ENCODE peak calls at places on chromosomes 13 and 19, in seven cellular contexts. One of them, this sample, is unnamed.

GRCh38 chr13:34942732-34943674 is 933 bp downstream of the NBEA start:
- DNase-seq in uterus: peak; percentile 18
- DNase-seq in aorta: peak; percentile 74
- DNase-seq in DND-41: peak; percentile 4
- DNase-seq in CD8-positive, alpha-beta T cell: no peak
- DNase-seq in GM23248: peak; percentile 36
- DNase-seq in cardiac muscle cell: peak; percentile 5
- DNase-seq in this sample: peak; percentile 4

GRCh38 chr13:34107814-34108213 is 289.9 kb downstream of the RFC3 start:
- DNase-seq in uterus: no peak
- DNase-seq in aorta: no peak
- DNase-seq in DND-41: no peak
- DNase-seq in CD8-positive, alpha-beta T cell: no peak
- DNase-seq in GM23248: peak; percentile 49
- DNase-seq in cardiac muscle cell: peak; percentile 37
- DNase-seq in this sample: no peak

GRCh38 chr13:94228781-94229180 is 250.7 kb downstream of the DCT start:
- DNase-seq in uterus: no peak
- DNase-seq in aorta: no peak
- DNase-seq in DND-41: no peak
- DNase-seq in CD8-positive, alpha-beta T cell: no peak
- DNase-seq in GM23248: no peak
- DNase-seq in cardiac muscle cell: peak; percentile 78
- DNase-seq in this sample: no peak

GRCh38 chr19:56109216-56109615 is 11.9 kb downstream of the ZNF787 start:
- DNase-seq in uterus: no peak
- DNase-seq in aorta: no peak
- DNase-seq in DND-41: no peak
- DNase-seq in CD8-positive, alpha-beta T cell: no peak
- DNase-seq in GM23248: peak; percentile 51
- DNase-seq in cardiac muscle cell: peak; percentile 54
- DNase-seq in this sample: no peak

GRCh38 chr13:72132065-72132464 is 265.1 kb upstream of the DACH1 start:
- DNase-seq in uterus: no peak
- DNase-seq in aorta: no peak
- DNase-seq in DND-41: no peak
- DNase-seq in CD8-positive, alpha-beta T cell: no peak
- DNase-seq in GM23248: no peak
- DNase-seq in cardiac muscle cell: no peak
- DNase-seq in this sample: no peak

GRCh38 chr13:41273806-41274441 is 10.5 kb upstream of the MTRF1 start:
- DNase-seq in uterus: no peak
- DNase-seq in aorta: no peak
- DNase-seq in DND-41: no peak
- DNase-seq in CD8-positive, alpha-beta T cell: no peak
- DNase-seq in GM23248: no peak
- DNase-seq in cardiac muscle cell: no peak
- DNase-seq in this sample: no peak

GRCh38 chr19:679418-680286 is 3.5 kb downstream of the FSTL3 start:
- DNase-seq in uterus: peak; percentile 81
- DNase-seq in aorta: peak; percentile 93
- DNase-seq in DND-41: peak; percentile 61
- DNase-seq in CD8-positive, alpha-beta T cell: no peak
- DNase-seq in GM23248: peak; percentile 90
- DNase-seq in cardiac muscle cell: peak; percentile 89
- DNase-seq in this sample: no peak

GRCh38 chr19:56953411-56953810 is 112.9 kb upstream of the PEG3 start:
- DNase-seq in uterus: no peak
- DNase-seq in aorta: no peak
- DNase-seq in DND-41: no peak
- DNase-seq in CD8-positive, alpha-beta T cell: no peak
- DNase-seq in GM23248: no peak
- DNase-seq in cardiac muscle cell: no peak
- DNase-seq in this sample: no peak

GRCh38 chr13:114047358-114047881 is 73.5 kb upstream of the C13orf46 start:
- DNase-seq in uterus: peak; percentile 61
- DNase-seq in aorta: no peak
- DNase-seq in DND-41: no peak
- DNase-seq in CD8-positive, alpha-beta T cell: no peak
- DNase-seq in GM23248: no peak
- DNase-seq in cardiac muscle cell: no peak
- DNase-seq in this sample: no peak

GRCh38 chr13:30355405-30355741 is 48.0 kb upstream of the KATNAL1 start:
- DNase-seq in uterus: no peak
- DNase-seq in aorta: no peak
- DNase-seq in DND-41: peak; percentile 95
- DNase-seq in CD8-positive, alpha-beta T cell: peak; percentile 30
- DNase-seq in GM23248: no peak
- DNase-seq in cardiac muscle cell: no peak
- DNase-seq in this sample: no peak

GRCh38 chr19:18519962-18520847 is 1.7 kb downstream of the ELL start:
- DNase-seq in uterus: peak; percentile 72
- DNase-seq in aorta: peak; percentile 79
- DNase-seq in DND-41: peak; percentile 67
- DNase-seq in CD8-positive, alpha-beta T cell: peak; percentile 46
- DNase-seq in GM23248: peak; percentile 89
- DNase-seq in cardiac muscle cell: peak; percentile 81
- DNase-seq in this sample: peak; percentile 48

GRCh38 chr19:45972081-45972943 is 1.4 kb downstream of the NOVA2 start:
- DNase-seq in uterus: no peak
- DNase-seq in aorta: no peak
- DNase-seq in DND-41: no peak
- DNase-seq in CD8-positive, alpha-beta T cell: peak; percentile 8
- DNase-seq in GM23248: no peak
- DNase-seq in cardiac muscle cell: no peak
- DNase-seq in this sample: no peak

GRCh38 chr13:105121221-105121620 is 1414.2 kb downstream of the EFNB2 start:
- DNase-seq in uterus: no peak
- DNase-seq in aorta: no peak
- DNase-seq in DND-41: no peak
- DNase-seq in CD8-positive, alpha-beta T cell: no peak
- DNase-seq in GM23248: no peak
- DNase-seq in cardiac muscle cell: no peak
- DNase-seq in this sample: no peak

GRCh38 chr13:39350461-39350881 is 252.5 kb downstream of the LHFPL6 start:
- DNase-seq in uterus: no peak
- DNase-seq in aorta: no peak
- DNase-seq in DND-41: no peak
- DNase-seq in CD8-positive, alpha-beta T cell: no peak
- DNase-seq in GM23248: no peak
- DNase-seq in cardiac muscle cell: peak; percentile 25
- DNase-seq in this sample: no peak

GRCh38 chr19:41939861-41940442 is 11.7 kb upstream of the ERFL start:
- DNase-seq in uterus: no peak
- DNase-seq in aorta: no peak
- DNase-seq in DND-41: no peak
- DNase-seq in CD8-positive, alpha-beta T cell: no peak
- DNase-seq in GM23248: peak; percentile 48
- DNase-seq in cardiac muscle cell: no peak
- DNase-seq in this sample: peak; percentile 32

GRCh38 chr13:105213512-105213911 is 1322.0 kb downstream of the EFNB2 start:
- DNase-seq in uterus: no peak
- DNase-seq in aorta: no peak
- DNase-seq in DND-41: peak; percentile 23
- DNase-seq in CD8-positive, alpha-beta T cell: no peak
- DNase-seq in GM23248: no peak
- DNase-seq in cardiac muscle cell: peak; percentile 7
- DNase-seq in this sample: no peak

GRCh38 chr19:39677931-39678889 is 22.5 kb downstream of the LGALS16 start:
- DNase-seq in uterus: no peak
- DNase-seq in aorta: no peak
- DNase-seq in DND-41: no peak
- DNase-seq in CD8-positive, alpha-beta T cell: no peak
- DNase-seq in GM23248: no peak
- DNase-seq in cardiac muscle cell: no peak
- DNase-seq in this sample: no peak

GRCh38 chr13:76481738-76482137 is 404.5 kb downstream of the KCTD12 start:
- DNase-seq in uterus: no peak
- DNase-seq in aorta: no peak
- DNase-seq in DND-41: no peak
- DNase-seq in CD8-positive, alpha-beta T cell: no peak
- DNase-seq in GM23248: no peak
- DNase-seq in cardiac muscle cell: no peak
- DNase-seq in this sample: no peak

GRCh38 chr19:42345191-42345812 is 19.9 kb downstream of the MEGF8 start:
- DNase-seq in uterus: no peak
- DNase-seq in aorta: no peak
- DNase-seq in DND-41: no peak
- DNase-seq in CD8-positive, alpha-beta T cell: no peak
- DNase-seq in GM23248: peak; percentile 57
- DNase-seq in cardiac muscle cell: peak; percentile 73
- DNase-seq in this sample: no peak

GRCh38 chr19:53389591-53390377 is 5.2 kb upstream of the ZNF765 start:
- DNase-seq in uterus: no peak
- DNase-seq in aorta: no peak
- DNase-seq in DND-41: no peak
- DNase-seq in CD8-positive, alpha-beta T cell: no peak
- DNase-seq in GM23248: no peak
- DNase-seq in cardiac muscle cell: no peak
- DNase-seq in this sample: no peak

GRCh38 chr19:40225440-40226305 is 816 bp downstream of the CCNP start:
- DNase-seq in uterus: no peak
- DNase-seq in aorta: no peak
- DNase-seq in DND-41: no peak
- DNase-seq in CD8-positive, alpha-beta T cell: no peak
- DNase-seq in GM23248: peak; percentile 59
- DNase-seq in cardiac muscle cell: no peak
- DNase-seq in this sample: no peak

GRCh38 chr19:8890260-8890659 is 58.1 kb downstream of the MBD3L1 start:
- DNase-seq in uterus: no peak
- DNase-seq in aorta: no peak
- DNase-seq in DND-41: no peak
- DNase-seq in CD8-positive, alpha-beta T cell: no peak
- DNase-seq in GM23248: no peak
- DNase-seq in cardiac muscle cell: no peak
- DNase-seq in this sample: no peak

GRCh38 chr19:8897106-8897505 is 64.9 kb downstream of the MBD3L1 start:
- DNase-seq in uterus: no peak
- DNase-seq in aorta: no peak
- DNase-seq in DND-41: no peak
- DNase-seq in CD8-positive, alpha-beta T cell: no peak
- DNase-seq in GM23248: no peak
- DNase-seq in cardiac muscle cell: no peak
- DNase-seq in this sample: no peak

GRCh38 chr19:8899356-8899755 is 67.2 kb downstream of the MBD3L1 start:
- DNase-seq in uterus: no peak
- DNase-seq in aorta: no peak
- DNase-seq in DND-41: no peak
- DNase-seq in CD8-positive, alpha-beta T cell: no peak
- DNase-seq in GM23248: no peak
- DNase-seq in cardiac muscle cell: no peak
- DNase-seq in this sample: no peak

DNA sequence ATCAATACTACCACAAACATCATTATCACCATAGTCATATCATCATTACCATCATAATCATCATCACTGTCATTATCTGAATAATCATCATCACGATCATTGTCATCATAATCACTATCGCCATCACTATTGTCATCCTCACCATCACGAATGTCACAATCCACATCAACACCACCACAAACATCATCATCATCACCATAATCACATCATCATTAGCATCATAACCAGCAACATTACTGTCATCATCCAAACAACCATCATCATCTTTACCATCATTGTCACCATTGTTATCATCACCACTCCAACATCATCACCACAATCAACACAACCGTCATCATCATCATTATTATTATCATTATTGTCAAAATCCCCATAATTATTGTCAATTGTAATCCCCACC is 61.2 kb downstream of the MBD3L1 start:
- DNase-seq in uterus: no peak
- DNase-seq in aorta: no peak
- DNase-seq in DND-41: no peak
- DNase-seq in CD8-positive, alpha-beta T cell: no peak
- DNase-seq in GM23248: no peak
- DNase-seq in cardiac muscle cell: no peak
- DNase-seq in this sample: no peak
- H3K9me3 ChIP-seq in uterus: no peaks in the 10 kb centered on the region
- H3K9me3 ChIP-seq in aorta: no peaks in the 10 kb centered on the region
- H3K9me3 ChIP-seq in DND-41: no peaks in the 10 kb centered on the region
- H3K9me3 ChIP-seq in CD8-positive, alpha-beta T cell: no peaks in the 10 kb centered on the region
- H3K9me3 ChIP-seq in GM23248: no peaks in the 10 kb centered on the region
- H3K9me3 ChIP-seq in cardiac muscle cell: no peaks in the 10 kb centered on the region
- H3K9me3 ChIP-seq in this sample: no peaks in the 10 kb centered on the region

DNA sequence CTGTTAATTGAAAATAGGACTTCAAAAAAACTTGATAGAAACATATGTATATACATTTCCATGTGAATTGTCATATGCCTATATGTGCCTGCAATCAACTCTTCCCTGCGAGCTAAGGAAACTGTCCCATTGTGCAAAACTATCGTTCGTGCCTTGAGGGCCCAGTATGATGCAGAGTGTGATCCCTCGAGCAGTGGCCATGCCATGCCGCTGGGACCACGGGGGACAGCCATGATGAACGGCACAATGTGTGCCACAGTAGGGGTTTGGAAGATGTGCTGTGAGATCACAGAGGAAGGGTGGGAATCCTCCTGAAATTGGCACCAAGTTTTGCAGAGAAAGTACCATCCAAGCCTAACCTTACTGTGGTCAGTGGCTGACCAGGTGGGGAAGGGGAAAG is 118.1 kb upstream of the SOX1 start:
- DNase-seq in uterus: no peak
- DNase-seq in aorta: no peak
- DNase-seq in DND-41: no peak
- DNase-seq in CD8-positive, alpha-beta T cell: no peak
- DNase-seq in GM23248: no peak
- DNase-seq in cardiac muscle cell: no peak
- DNase-seq in this sample: no peak
- H3K9me3 ChIP-seq in uterus: no peaks in the 10 kb centered on the region
- H3K9me3 ChIP-seq in aorta: peaks cover 7% of the 10 kb centered on the region
- H3K9me3 ChIP-seq in DND-41: no peaks in the 10 kb centered on the region
- H3K9me3 ChIP-seq in CD8-positive, alpha-beta T cell: no peaks in the 10 kb centered on the region
- H3K9me3 ChIP-seq in GM23248: no peaks in the 10 kb centered on the region
- H3K9me3 ChIP-seq in cardiac muscle cell: no peaks in the 10 kb centered on the region
- H3K9me3 ChIP-seq in this sample: no peaks in the 10 kb centered on the region

GRCh38 chr19:52322429-52322828 is 13.6 kb upstream of the ZNF610 start:
- DNase-seq in uterus: no peak
- DNase-seq in aorta: no peak
- DNase-seq in DND-41: no peak
- DNase-seq in CD8-positive, alpha-beta T cell: no peak
- DNase-seq in GM23248: no peak
- DNase-seq in cardiac muscle cell: no peak
- DNase-seq in this sample: no peak
- H3K9me3 ChIP-seq in uterus: peaks cover 95% of the 10 kb centered on the region
- H3K9me3 ChIP-seq in aorta: peaks cover 21% of the 10 kb centered on the region
- H3K9me3 ChIP-seq in DND-41: peaks cover 81% of the 10 kb centered on the region
- H3K9me3 ChIP-seq in CD8-positive, alpha-beta T cell: peaks cover 80% of the 10 kb centered on the region
- H3K9me3 ChIP-seq in GM23248: peaks cover 12% of the 10 kb centered on the region
- H3K9me3 ChIP-seq in cardiac muscle cell: peaks cover 13% of the 10 kb centered on the region
- H3K9me3 ChIP-seq in this sample: peaks cover 86% of the 10 kb centered on the region

GRCh38 chr19:11995174-11995573 is 30.3 kb downstream of the ZNF763 start:
- DNase-seq in uterus: no peak
- DNase-seq in aorta: no peak
- DNase-seq in DND-41: peak; percentile 18
- DNase-seq in CD8-positive, alpha-beta T cell: no peak
- DNase-seq in GM23248: peak; percentile 60
- DNase-seq in cardiac muscle cell: peak; percentile 79
- DNase-seq in this sample: no peak

GRCh38 chr19:12000152-12000981 is 35.1 kb downstream of the ZNF433 start:
- DNase-seq in uterus: no peak
- DNase-seq in aorta: no peak
- DNase-seq in DND-41: no peak
- DNase-seq in CD8-positive, alpha-beta T cell: no peak
- DNase-seq in GM23248: peak; percentile 56
- DNase-seq in cardiac muscle cell: no peak
- DNase-seq in this sample: no peak
- H3K9me3 ChIP-seq in uterus: no peaks in the 10 kb centered on the region
- H3K9me3 ChIP-seq in aorta: no peaks in the 10 kb centered on the region
- H3K9me3 ChIP-seq in DND-41: no peaks in the 10 kb centered on the region
- H3K9me3 ChIP-seq in CD8-positive, alpha-beta T cell: no peaks in the 10 kb centered on the region
- H3K9me3 ChIP-seq in GM23248: no peaks in the 10 kb centered on the region
- H3K9me3 ChIP-seq in cardiac muscle cell: no peaks in the 10 kb centered on the region
- H3K9me3 ChIP-seq in this sample: no peaks in the 10 kb centered on the region

This sample was measured in T-helper 17 cell.